ENCODE peak calls at places on chromosomes 12 and 14, in six cellular contexts. One of them, this sample, is unnamed.

GRCh38 chr12:32887058-32887457 is 9.5 kb downstream of the PKP2 start:
- DNase-seq in Right ventricle myocardium superior: no peak
- DNase-seq in suprapubic skin: no peak
- DNase-seq in body of pancreas: no peak
- DNase-seq in H9: no peak
- DNase-seq in NCI-H2081: no peak
- DNase-seq in this sample: no peak

GRCh38 chr12:27969011-27969900 is 3.3 kb downstream of the PTHLH start:
- DNase-seq in Right ventricle myocardium superior: no peak
- DNase-seq in suprapubic skin: peak
- DNase-seq in body of pancreas: no peak
- DNase-seq in H9: peak
- DNase-seq in NCI-H2081: no peak
- DNase-seq in this sample: no peak

GRCh38 chr12:56599797-56600196 is 30.3 kb downstream of the BAZ2A start:
- DNase-seq in Right ventricle myocardium superior: no peak
- DNase-seq in suprapubic skin: no peak
- DNase-seq in body of pancreas: no peak
- DNase-seq in H9: no peak
- DNase-seq in NCI-H2081: no peak
- DNase-seq in this sample: no peak

GRCh38 chr14:101083564-101084435 is 180.3 kb upstream of the RTL1 start:
- DNase-seq in Right ventricle myocardium superior: no peak
- DNase-seq in suprapubic skin: peak
- DNase-seq in body of pancreas: no peak
- DNase-seq in H9: peak
- DNase-seq in NCI-H2081: no peak
- DNase-seq in this sample: no peak

GRCh38 chr12:105561981-105562726 is 231.7 kb downstream of the C12orf75 start:
- DNase-seq in Right ventricle myocardium superior: peak
- DNase-seq in suprapubic skin: no peak
- DNase-seq in body of pancreas: no peak
- DNase-seq in H9: peak
- DNase-seq in NCI-H2081: peak
- DNase-seq in this sample: peak

GRCh38 chr14:99188721-99189120 is 83.3 kb downstream of the BCL11B start:
- DNase-seq in Right ventricle myocardium superior: no peak
- DNase-seq in suprapubic skin: peak
- DNase-seq in body of pancreas: no peak
- DNase-seq in H9: peak
- DNase-seq in NCI-H2081: no peak
- DNase-seq in this sample: no peak

GRCh38 chr12:53042607-53043454 is 7.0 kb upstream of the TNS2 start:
- DNase-seq in Right ventricle myocardium superior: no peak
- DNase-seq in suprapubic skin: no peak
- DNase-seq in body of pancreas: no peak
- DNase-seq in H9: peak
- DNase-seq in NCI-H2081: no peak
- DNase-seq in this sample: no peak

GRCh38 chr14:65835501-65835900 is 423.0 kb downstream of the FUT8 start:
- DNase-seq in Right ventricle myocardium superior: no peak
- DNase-seq in suprapubic skin: no peak
- DNase-seq in body of pancreas: no peak
- DNase-seq in H9: no peak
- DNase-seq in NCI-H2081: no peak
- DNase-seq in this sample: no peak

GRCh38 chr12:219891-220352 is 6.0 kb upstream of the SLC6A12 start:
- DNase-seq in Right ventricle myocardium superior: peak
- DNase-seq in suprapubic skin: no peak
- DNase-seq in body of pancreas: peak
- DNase-seq in H9: peak
- DNase-seq in NCI-H2081: peak
- DNase-seq in this sample: no peak

GRCh38 chr12:108731866-108732461 is 646 bp upstream of the CORO1C start:
- DNase-seq in Right ventricle myocardium superior: peak
- DNase-seq in suprapubic skin: peak
- DNase-seq in body of pancreas: peak
- DNase-seq in H9: peak
- DNase-seq in NCI-H2081: peak
- DNase-seq in this sample: peak

GRCh38 chr12:111428728-111429175 is 23.0 kb downstream of the SH2B3 start:
- DNase-seq in Right ventricle myocardium superior: peak
- DNase-seq in suprapubic skin: no peak
- DNase-seq in body of pancreas: peak
- DNase-seq in H9: no peak
- DNase-seq in NCI-H2081: no peak
- DNase-seq in this sample: no peak

GRCh38 chr12:88946377-88946997 is 366.2 kb upstream of the KITLG start:
- DNase-seq in Right ventricle myocardium superior: no peak
- DNase-seq in suprapubic skin: peak
- DNase-seq in body of pancreas: no peak
- DNase-seq in H9: no peak
- DNase-seq in NCI-H2081: no peak
- DNase-seq in this sample: peak

GRCh38 chr14:76576047-76576741 is 185.1 kb upstream of the VASH1 start:
- DNase-seq in Right ventricle myocardium superior: no peak
- DNase-seq in suprapubic skin: no peak
- DNase-seq in body of pancreas: peak
- DNase-seq in H9: no peak
- DNase-seq in NCI-H2081: no peak
- DNase-seq in this sample: no peak

GRCh38 chr14:93975791-93976476 is 436 bp downstream of the ASB2 start:
- DNase-seq in Right ventricle myocardium superior: no peak
- DNase-seq in suprapubic skin: no peak
- DNase-seq in body of pancreas: no peak
- DNase-seq in H9: no peak
- DNase-seq in NCI-H2081: no peak
- DNase-seq in this sample: no peak

GRCh38 chr14:34201909-34202622 is 251.2 kb upstream of the EGLN3 start:
- DNase-seq in Right ventricle myocardium superior: no peak
- DNase-seq in suprapubic skin: no peak
- DNase-seq in body of pancreas: no peak
- DNase-seq in H9: no peak
- DNase-seq in NCI-H2081: no peak
- DNase-seq in this sample: peak

This sample was measured in NCI-H2227 treated with DMSO at 0.1 percent for 48 hours.